ENCODE peak calls at places on chromosomes 13 and 19, in nine cellular contexts. P is HFF-Myc; Z is uterus; D is psoas muscle; X is hepatocyte; J is CD8-positive, alpha-beta T cell; B is heart left ventricle; W is AG10803; T is B cell. U is an unnamed sample.

GRCh38 chr19:49057636-49058234 is at the start of gene CGB7:
- DNase-seq in P (no peak), Z (peak; percentile 77), D (peak; percentile 84), X (peak; percentile 78), J (no peak), B (peak; percentile 74), W (peak; percentile 56), T (peak; percentile 46), U (peak; percentile 89)

GRCh38 chr19:17327654-17328516 is 6.8 kb downstream of the ANO8 start:
- DNase-seq in P (no peak), Z (peak; percentile 75), D (no peak), X (peak; percentile 89), J (peak; percentile 73), B (no peak), W (no peak), T (peak; percentile 83), U (peak; percentile 89)

GRCh38 chr13:104565888-104566287 is 1499.7 kb upstream of the SLC10A2 start:
- DNase-seq in P (no peak), Z (no peak), D (no peak), X (no peak), J (no peak), B (no peak), W (no peak), T (no peak), U (no peak)

GRCh38 chr19:32238076-32238475 is 107.3 kb upstream of the ZNF507 start:
- DNase-seq in P (no peak), Z (no peak), D (no peak), X (no peak), J (no peak), B (no peak), W (no peak), T (no peak), U (no peak)

GRCh38 chr13:19161308-19161707 is 20.3 kb downstream of the TUBA3C start:
- DNase-seq in P (no peak), Z (no peak), D (no peak), X (no peak), J (no peak), B (no peak), W (no peak), T (no peak), U (no peak)

GRCh38 chr19:17227798-17228367 is 1.9 kb downstream of the OCEL1 start:
- DNase-seq in P (no peak), Z (no peak), D (peak; percentile 63), X (peak; percentile 40), J (no peak), B (no peak), W (no peak), T (no peak), U (no peak)

GRCh38 chr19:33470686-33471085 is 50.9 kb downstream of the PEPD start:
- DNase-seq in P (no peak), Z (no peak), D (no peak), X (no peak), J (peak; percentile 15), B (no peak), W (no peak), T (no peak), U (no peak)

GRCh38 chr19:15463865-15464371 is 426 bp downstream of the RASAL3 start:
- DNase-seq in P (no peak), Z (no peak), D (peak; percentile 54), X (no peak), J (peak; percentile 91), B (peak; percentile 23), W (no peak), T (peak; percentile 77), U (peak; percentile 34)

GRCh38 chr13:29847501-29847983 is 2.9 kb downstream of the UBL3 start:
- DNase-seq in P (no peak), Z (no peak), D (no peak), X (peak; percentile 41), J (peak; percentile 53), B (no peak), W (peak; percentile 56), T (no peak), U (peak; percentile 45)

GRCh38 chr13:31756346-31756745 is 17.0 kb downstream of the RXFP2 start:
- DNase-seq in P (peak; percentile 82), Z (peak; percentile 25), D (no peak), X (no peak), J (no peak), B (no peak), W (peak; percentile 98), T (no peak), U (no peak)

GRCh38 chr13:80497007-80497406 is 156.1 kb upstream of the SPRY2 start:
- DNase-seq in P (no peak), Z (no peak), D (no peak), X (no peak), J (no peak), B (no peak), W (no peak), T (no peak), U (no peak)

GRCh38 chr19:16066611-16067104 is 9.6 kb upstream of the TPM4 start:
- DNase-seq in P (peak; percentile 42), Z (no peak), D (no peak), X (no peak), J (no peak), B (no peak), W (peak; percentile 53), T (peak; percentile 60), U (peak; percentile 81)

GRCh38 chr19:47124937-47125668 is 5.5 kb upstream of the SAE1 start:
- DNase-seq in P (no peak), Z (no peak), D (no peak), X (peak; percentile 86), J (peak; percentile 58), B (no peak), W (peak; percentile 76), T (peak; percentile 72), U (no peak)

GRCh38 chr13:21359855-21360254 is 99.2 kb downstream of the ZDHHC20 start:
- DNase-seq in P (no peak), Z (no peak), D (no peak), X (no peak), J (no peak), B (no peak), W (no peak), T (no peak), U (no peak)

GRCh38 chr19:2290441-2291184 is 8.6 kb upstream of the PEAK3 start:
- DNase-seq in P (no peak), Z (no peak), D (no peak), X (no peak), J (peak; percentile 74), B (no peak), W (no peak), T (peak; percentile 66), U (peak; percentile 17)

GRCh38 chr13:48142437-48142836 is 47.5 kb upstream of the MED4 start:
- DNase-seq in P (no peak), Z (no peak), D (no peak), X (no peak), J (no peak), B (no peak), W (no peak), T (peak; percentile 19), U (no peak)

DNA sequence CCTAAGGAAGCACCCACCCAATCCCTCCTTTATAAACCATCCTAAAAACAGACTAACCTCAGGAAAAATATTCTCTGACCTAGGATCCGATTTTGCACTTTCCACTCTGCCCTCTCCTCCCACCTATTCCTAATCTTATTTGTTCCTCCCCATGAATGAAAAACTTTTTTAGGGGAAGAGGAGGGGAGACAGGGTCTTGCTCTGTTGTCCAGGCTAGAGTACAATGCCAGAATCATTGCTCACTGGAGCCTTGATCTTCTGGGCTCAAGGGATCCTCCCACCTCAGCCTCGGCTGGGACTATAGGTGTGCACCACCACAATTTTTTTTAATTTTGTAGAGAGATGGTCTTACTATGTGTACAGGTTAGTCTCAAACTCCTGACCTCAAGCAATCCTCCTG is 4.4 kb downstream of the ZNF564 start:
- DNase-seq in P (no peak), Z (no peak), D (no peak), X (no peak), J (no peak), B (no peak), W (no peak), T (no peak), U (no peak)
- TF ChIP-seq CTCF in P (no peak), Z (no peak), D (no peak), X (no peak), J (no peak), B (no peak), W (no peak), T (no peak), U (no peak)

DNA sequence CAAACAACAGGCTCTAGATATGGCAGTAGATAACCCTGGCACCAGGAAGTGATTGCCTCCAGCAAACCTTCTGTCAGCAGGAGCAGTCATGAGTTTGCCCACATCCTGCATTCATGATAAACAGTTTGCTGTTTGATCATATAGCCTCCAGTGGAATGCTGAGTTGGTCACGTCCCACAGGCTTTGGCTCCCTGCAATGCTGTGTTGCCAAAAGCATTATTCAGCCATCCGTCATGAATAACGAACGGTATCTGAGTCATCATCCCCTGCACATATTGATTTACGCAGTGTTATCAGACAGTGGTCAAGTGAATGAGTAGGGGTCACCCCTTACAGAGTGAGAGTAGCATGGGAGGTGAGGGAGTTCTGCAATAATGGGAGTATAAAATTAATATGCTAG is 21.9 kb upstream of the ZNF432 start:
- DNase-seq in P (no peak), Z (no peak), D (no peak), X (no peak), J (no peak), B (no peak), W (no peak), T (no peak), U (no peak)
- TF ChIP-seq CTCF in P (no peak), Z (no peak), D (no peak), X (no peak), J (no peak), B (no peak), W (no peak), T (no peak), U (no peak)

DNA sequence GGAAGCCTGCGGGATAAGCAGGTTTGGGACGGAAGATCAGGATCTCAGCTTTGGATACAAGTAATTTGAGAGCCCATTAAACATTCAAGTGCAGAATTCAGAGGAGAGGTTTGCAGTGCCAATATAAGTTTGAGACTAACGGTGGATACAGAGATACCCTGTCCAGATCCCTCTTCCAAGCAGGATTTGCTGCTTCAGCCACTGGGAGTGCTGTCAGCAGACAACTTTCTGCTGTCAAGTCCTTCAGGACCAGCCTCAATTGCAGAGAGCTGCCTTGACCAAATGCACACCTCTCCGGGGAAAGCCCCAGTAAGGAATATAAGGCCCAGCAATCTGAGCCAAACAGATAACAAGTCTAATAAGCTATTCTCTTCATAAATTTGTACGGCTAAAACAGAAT is 46.1 kb upstream of the ZNF780A start:
- DNase-seq in P (no peak), Z (no peak), D (no peak), X (no peak), J (no peak), B (no peak), W (no peak), T (no peak), U (no peak)
- TF ChIP-seq CTCF in P (no peak), Z (no peak), D (no peak), X (peak; percentile 2), J (no peak), B (no peak), W (peak; percentile 8), T (no peak), U (no peak)

DNA sequence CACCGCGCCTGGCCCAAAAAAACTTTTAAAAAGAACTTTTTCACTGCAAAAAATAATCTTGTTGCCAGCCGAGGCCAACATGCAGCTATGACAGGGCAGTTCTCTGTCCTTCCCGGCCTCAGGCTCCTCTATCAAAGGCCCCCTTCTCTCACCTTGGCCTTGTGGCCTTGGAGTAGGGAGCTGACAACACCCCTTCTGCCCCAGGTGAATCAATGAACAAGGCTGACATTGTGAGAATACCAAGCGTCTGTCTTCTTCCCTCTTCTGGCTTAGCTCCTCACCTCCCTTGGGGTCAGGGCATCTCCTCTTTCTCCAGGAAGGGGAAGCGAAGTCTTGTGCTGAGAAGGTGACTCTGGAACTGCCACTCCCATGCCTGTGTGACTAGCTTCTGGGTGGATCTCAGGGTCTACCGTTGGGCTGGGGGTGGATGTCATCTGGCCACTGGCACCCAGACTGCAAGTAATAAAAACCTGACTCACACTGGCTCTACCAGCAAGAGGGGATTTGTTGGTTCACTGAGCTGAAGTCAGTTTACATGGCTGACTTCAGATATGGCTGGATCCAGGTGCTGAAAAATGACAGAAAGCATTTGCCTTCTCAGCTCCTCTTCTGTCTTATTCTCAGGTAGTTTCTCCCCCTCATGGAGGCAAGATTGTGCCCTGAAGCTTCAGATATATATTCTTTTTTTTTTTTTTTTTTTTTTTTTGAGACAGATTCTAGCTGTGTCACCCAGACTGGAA is 6.3 kb downstream of the C19orf38 start:
- DNase-seq in P (no peak), Z (no peak), D (no peak), X (no peak), J (no peak), B (no peak), W (no peak), T (no peak), U (no peak)
- TF ChIP-seq CTCF in P (no peak), Z (no peak), D (no peak), X (no peak), J (no peak), B (no peak), W (no peak), T (no peak), U (no peak)